ENCODE peak calls at places on chromosome 1, in nine cellular contexts. G is EL; N is activated T-helper 1 cell treated with anti-CD3 and anti-CD28 coated beads, Interleukin-12 subunit alpha, Interleukin-12 subunit beta, Interleukin-2, Interleukin-4 antibody, amounts not matched to agents 30 ng/mL and 10 ng/mL and 1 ng/mL, durations not matched to agents 14 hours and 24 hours and 36 hours; M is GM04503; U is aorta; A is AG08396; T is stimulated activated CD4-positive, alpha-beta T cell treated with anti-CD3 and anti-CD28 coated beads, Interleukin-12 subunit alpha, Interleukin-12 subunit beta, amount 100 ng/mL, for 24 hours; E is hypothalamus; I is ecto neural progenitor cell. W is an unnamed sample.

GRCh38 chr1:221723018-221723917 is 18.6 kb downstream of the DUSP10 start:
- DNase-seq in G (peak), A (no peak), T (no peak), U (no peak), N (no peak), I (no peak), M (no peak), E (no peak), W (no peak)

GRCh38 chr1:51453010-51453409 is 66.1 kb downstream of the EPS15 start:
- DNase-seq in U (no peak), G (no peak), T (no peak), M (no peak), N (no peak), E (no peak), I (no peak), A (no peak), W (no peak)

GRCh38 chr1:169105434-169106094 is 926 bp upstream of the ATP1B1 start:
- DNase-seq in N (peak), A (peak), U (peak), M (no peak), E (peak), T (no peak), G (peak), I (peak), W (peak)

GRCh38 chr1:16127676-16128337 is 28.1 kb downstream of the EPHA2 start:
- DNase-seq in M (no peak), T (no peak), U (no peak), G (no peak), I (no peak), A (no peak), N (no peak), E (no peak), W (no peak)

GRCh38 chr1:174160109-174160473 is 771 bp downstream of the RABGAP1L start:
- DNase-seq in N (no peak), A (peak), U (peak), E (peak), M (no peak), T (no peak), G (peak), I (no peak), W (peak)

GRCh38 chr1:225845633-225846259 is 35.8 kb downstream of the EPHX1 start:
- DNase-seq in U (peak), I (peak), A (peak), T (no peak), E (peak), M (no peak), G (peak), N (no peak), W (peak)

GRCh38 chr1:20279507-20279906 is 11.2 kb upstream of the VWA5B1 start:
- DNase-seq in U (no peak), M (peak), E (no peak), I (no peak), A (peak), G (peak), T (no peak), N (no peak), W (peak)

GRCh38 chr1:182389619-182390047 is 2.0 kb downstream of the GLUL start:
- DNase-seq in N (no peak), A (peak), G (no peak), U (no peak), M (no peak), T (no peak), I (no peak), E (peak), W (peak)

GRCh38 chr1:239707615-239708014 is 321.2 kb downstream of the CHRM3 start:
- DNase-seq in A (no peak), U (no peak), N (no peak), E (no peak), I (no peak), T (no peak), G (no peak), M (no peak), W (no peak)

GRCh38 chr1:56835657-56836056 is 16.5 kb upstream of the FYB2 start:
- DNase-seq in M (no peak), E (no peak), A (no peak), G (no peak), U (no peak), N (no peak), I (peak), T (no peak), W (no peak)

GRCh38 chr1:42340093-42340492 is 5.1 kb upstream of the FOXJ3 start:
- DNase-seq in I (no peak), U (no peak), N (no peak), E (no peak), G (no peak), A (no peak), M (no peak), T (no peak), W (no peak)

GRCh38 chr1:201939271-201939973 is 6.9 kb downstream of the LMOD1 start:
- DNase-seq in M (no peak), U (no peak), I (no peak), G (no peak), N (no peak), T (no peak), E (no peak), A (no peak), W (no peak)